ENCODE peak calls at places on chromosomes 5 and 9, in seven cellular contexts. S, D, K, Z, Y, F and N are unnamed samples.

GRCh38 chr5:75529185-75529584 is 17.5 kb downstream of the POLK start:
- DNase-seq in D (no peak), S (no peak), Z (no peak), K (no peak), F (no peak), Y (no peak), N (no peak)

GRCh38 chr9:36900136-36900855 is 133.8 kb downstream of the PAX5 start:
- DNase-seq in Z (no peak), K (no peak), S (no peak), D (no peak), F (no peak), Y (no peak), N (no peak)

GRCh38 chr5:76332102-76332501 is 71.0 kb upstream of the IQGAP2 start:
- DNase-seq in Z (no peak), K (no peak), F (no peak), Y (no peak), D (no peak), S (no peak), N (no peak)

GRCh38 chr9:104868687-104869404 is 59.1 kb downstream of the ABCA1 start:
- DNase-seq in Y (peak), K (peak), Z (no peak), F (peak), D (no peak), S (peak), N (no peak)

GRCh38 chr5:1002836-1003235 is 5.8 kb upstream of the NKD2 start:
- DNase-seq in S (no peak), D (no peak), K (no peak), Y (no peak), F (peak), Z (no peak), N (no peak)

GRCh38 chr9:90458485-90458884 is 184.1 kb downstream of the DIRAS2 start:
- DNase-seq in S (peak), Y (peak), F (no peak), Z (no peak), K (no peak), D (no peak), N (no peak)

GRCh38 chr5:168005093-168005492 is 286.4 kb upstream of the WWC1 start:
- DNase-seq in S (no peak), K (no peak), Y (no peak), F (no peak), D (no peak), Z (no peak), N (peak)

GRCh38 chr5:16518606-16519005 is 53.0 kb upstream of the ZNF622 start:
- DNase-seq in K (no peak), Z (no peak), Y (no peak), S (no peak), F (no peak), D (no peak), N (no peak)

GRCh38 chr5:54360925-54361662 is 50.7 kb upstream of the ARL15 start:
- DNase-seq in K (no peak), Z (no peak), Y (no peak), F (no peak), S (no peak), D (no peak), N (no peak)

GRCh38 chr5:83090169-83090568 is 12.8 kb downstream of the XRCC4 start:
- DNase-seq in Y (no peak), K (no peak), D (no peak), Z (no peak), S (no peak), F (no peak), N (no peak)

GRCh38 chr9:6645153-6646027 is at the start of gene GLDC:
- DNase-seq in Y (peak), K (no peak), F (peak), D (no peak), Z (no peak), S (peak), N (no peak)

GRCh38 chr5:179186801-179187200 is 126.6 kb downstream of the ZNF354C start:
- DNase-seq in Y (no peak), F (no peak), S (no peak), D (no peak), Z (no peak), K (no peak), N (no peak)

GRCh38 chr5:147073098-147073497 is 161.7 kb upstream of the STK32A start:
- DNase-seq in K (no peak), Y (no peak), D (no peak), Z (no peak), S (no peak), F (no peak), N (no peak)